ENCODE peak calls at places on chromosome 14, in five cellular contexts. B, F, D, C and Q are unnamed samples.

GRCh38 chr14:84228702-84229101 is 1301.2 kb upstream of the FLRT2 start:
- DNase-seq in B (no peak), F (no peak), D (no peak), C (no peak), Q (no peak)

GRCh38 chr14:54108481-54109471 is 152.2 kb upstream of the BMP4 start:
- DNase-seq in B (no peak), F (no peak), D (no peak), C (no peak), Q (no peak)

GRCh38 chr14:106174206-106174605 is 647.8 kb downstream of the TMEM121 start:
- DNase-seq in B (peak; percentile 28), F (no peak), D (peak; percentile 90), C (no peak), Q (no peak)

GRCh38 chr14:61379639-61380184 is 58.3 kb downstream of the PRKCH start:
- DNase-seq in B (no peak), F (no peak), D (no peak), C (no peak), Q (no peak)

GRCh38 chr14:101068958-101069549 is 165.5 kb upstream of the RTL1 start:
- DNase-seq in B (no peak), F (no peak), D (no peak), C (no peak), Q (no peak)

GRCh38 chr14:94124582-94125377 is 4.6 kb downstream of the IFI27L2 start:
- DNase-seq in B (no peak), F (no peak), D (no peak), C (no peak), Q (no peak)

GRCh38 chr14:70018713-70019201 is 139.5 kb downstream of the SMOC1 start:
- DNase-seq in B (no peak), F (peak; percentile 27), D (peak; percentile 7), C (no peak), Q (no peak)

GRCh38 chr14:32300146-32300545 is 29.0 kb upstream of the AKAP6 start:
- DNase-seq in B (no peak), F (peak; percentile 10), D (no peak), C (no peak), Q (no peak)

GRCh38 chr14:36666416-36667206 is 5.0 kb downstream of the PAX9 start:
- DNase-seq in B (no peak), F (no peak), D (no peak), C (no peak), Q (no peak)

GRCh38 chr14:97210202-97210601 is 413.0 kb downstream of the VRK1 start:
- DNase-seq in B (no peak), F (no peak), D (no peak), C (no peak), Q (no peak)

GRCh38 chr14:58637040-58637390 is 747 bp upstream of the DACT1 start:
- DNase-seq in B (no peak), F (peak; percentile 25), D (peak; percentile 69), C (no peak), Q (no peak)